ENCODE peak calls at places on chromosomes 11 and 22, in ten cellular contexts. Q is right cardiac atrium; X is foreskin melanocyte; D is mesenteric fat pad; V is left ventricle myocardium inferior; K is suprapubic skin; S is CD4-positive, alpha-beta T cell; W is amygdala; J is RPMI7951; Y is Caco-2. H is an unnamed sample.

GRCh38 chr11:118998822-118999221 is 884 bp downstream of the CENATAC start:
- DNase-seq in S (no peak), X (no peak), K (no peak), V (no peak), Y (peak), D (no peak), Q (no peak), W (no peak), J (peak), H (no peak)

GRCh38 chr11:115581871-115582639 is 77.8 kb upstream of the CADM1 start:
- DNase-seq in Y (peak), V (no peak), X (no peak), W (no peak), K (no peak), Q (no peak), D (no peak), S (no peak), J (peak), H (no peak)

GRCh38 chr11:120660024-120660565 is 148.5 kb downstream of the GRIK4 start:
- DNase-seq in J (peak), D (peak), K (no peak), Y (peak), S (no peak), Q (no peak), V (no peak), X (peak), W (no peak), H (peak)

GRCh38 chr11:118908931-118909618 is 16.7 kb downstream of the BCL9L start:
- DNase-seq in K (no peak), V (peak), J (peak), X (peak), S (no peak), Y (peak), D (no peak), W (peak), Q (peak), H (peak)

GRCh38 chr11:132976115-132976514 is 556.2 kb downstream of the OPCML start:
- DNase-seq in Q (no peak), D (no peak), J (no peak), W (no peak), X (no peak), V (no peak), K (no peak), Y (no peak), S (no peak), H (no peak)

GRCh38 chr22:19213496-19214473 is 35.2 kb upstream of the SLC25A1 start:
- DNase-seq in K (peak), S (no peak), Y (no peak), V (no peak), W (no peak), Q (no peak), X (no peak), D (peak), J (no peak), H (no peak)

GRCh38 chr22:35150163-35151107 is 84.5 kb downstream of the ISX start:
- DNase-seq in Y (peak), W (peak), Q (peak), V (peak), J (peak), S (peak), K (no peak), X (peak), D (no peak), H (peak)

GRCh38 chr11:121487191-121487590 is 34.4 kb upstream of the SORL1-AS1 start:
- DNase-seq in J (no peak), Q (no peak), Y (no peak), V (no peak), D (no peak), K (no peak), S (no peak), W (no peak), X (no peak), H (no peak)

GRCh38 chr22:26462971-26463661 is 20.5 kb downstream of the HPS4 start:
- DNase-seq in S (no peak), Y (no peak), W (no peak), V (no peak), X (no peak), K (no peak), Q (no peak), J (no peak), D (no peak), H (no peak)

GRCh38 chr11:92972248-92972647 is 2.8 kb downstream of the MTNR1B start:
- DNase-seq in V (no peak), J (no peak), X (no peak), S (no peak), D (no peak), W (no peak), Y (no peak), K (no peak), Q (no peak), H (no peak)

GRCh38 chr11:103327721-103328120 is 218.5 kb downstream of the DYNC2H1 start:
- DNase-seq in Y (no peak), S (no peak), X (no peak), V (no peak), W (no peak), Q (no peak), K (no peak), D (no peak), J (no peak), H (no peak)

GRCh38 chr11:119520966-119521365 is 98.0 kb upstream of the THY1 start:
- DNase-seq in W (no peak), X (no peak), V (no peak), S (no peak), K (no peak), J (no peak), Y (no peak), Q (no peak), D (no peak), H (no peak)

GRCh38 chr11:101444164-101444563 is 139.6 kb downstream of the TRPC6 start:
- DNase-seq in Y (no peak), J (no peak), K (no peak), S (no peak), D (no peak), X (no peak), V (no peak), Q (no peak), W (no peak), H (no peak)

GRCh38 chr22:37386441-37386840 is 40.8 kb downstream of the ELFN2 start:
- DNase-seq in W (no peak), S (no peak), J (no peak), V (no peak), K (no peak), Q (no peak), D (no peak), X (no peak), Y (no peak), H (no peak)

GRCh38 chr11:40384991-40385390 is 1074.5 kb downstream of the LRRC4C start:
- DNase-seq in Q (no peak), S (no peak), K (no peak), J (peak), W (no peak), V (no peak), Y (no peak), X (no peak), D (no peak), H (no peak)

GRCh38 chr22:45551310-45552016 is 48.8 kb downstream of the FBLN1 start:
- DNase-seq in D (no peak), Y (no peak), V (no peak), S (no peak), X (no peak), J (peak), K (no peak), W (peak), Q (peak), H (peak)

GRCh38 chr11:99351620-99352019 is 330.9 kb downstream of the CNTN5 start:
- DNase-seq in V (no peak), S (no peak), X (no peak), Y (no peak), K (no peak), Q (no peak), W (no peak), D (no peak), J (no peak), H (no peak)

GRCh38 chr11:38680746-38681145 is 2082.7 kb upstream of the RAG2 start:
- DNase-seq in Q (no peak), J (no peak), S (no peak), K (no peak), Y (no peak), D (no peak), W (no peak), X (no peak), V (no peak), H (no peak)

GRCh38 chr11:34680918-34681554 is 60.1 kb downstream of the EHF start:
- DNase-seq in D (no peak), Q (no peak), K (no peak), V (no peak), X (no peak), W (no peak), Y (no peak), J (peak), S (no peak), H (no peak)

GRCh38 chr22:17540481-17540880 is 22.8 kb upstream of the SLC25A18 start:
- DNase-seq in X (no peak), D (peak), K (no peak), S (no peak), Y (no peak), Q (no peak), V (no peak), W (no peak), J (no peak), H (no peak)

GRCh38 chr11:113288286-113288863 is 26.0 kb upstream of the TTC12 start:
- DNase-seq in V (no peak), X (no peak), J (no peak), Q (no peak), D (peak), S (no peak), W (no peak), Y (peak), K (no peak), H (no peak)

GRCh38 chr11:10906521-10906920 is 48.7 kb upstream of the ZBED5 start:
- DNase-seq in J (peak), D (no peak), X (no peak), K (no peak), Q (no peak), S (no peak), Y (peak), V (no peak), W (no peak), H (no peak)

GRCh38 chr22:33717694-33718396 is 202.4 kb downstream of the LARGE1 start:
- DNase-seq in X (no peak), J (no peak), Q (no peak), W (no peak), S (no peak), K (no peak), Y (no peak), D (no peak), V (no peak), H (peak)

H was measured in left ventricle myocardium superior.